ENCODE peak calls at places on chromosomes 4 and X, in five cellular contexts. T, M, U, S and W are unnamed samples.

GRCh38 chr4:123585111-123585510 is 188.5 kb downstream of the SPRY1 start:
- DNase-seq in M (no peak), T (no peak), S (no peak), U (no peak), W (no peak)

GRCh38 chr4:2712261-2712842 is 43.8 kb downstream of the TNIP2 start:
- DNase-seq in M (peak), T (no peak), S (no peak), U (no peak), W (peak)

GRCh38 chr4:52911684-52912294 is 49.7 kb downstream of the RASL11B start:
- DNase-seq in U (peak), S (peak), T (peak), M (peak), W (no peak)

GRCh38 chr4:133150643-133151300 is 1.7 kb downstream of the PCDH10 start:
- DNase-seq in T (no peak), U (no peak), M (no peak), S (peak), W (no peak)

GRCh38 chr4:165873298-165874071 is 448 bp downstream of the TLL1 start:
- DNase-seq in M (peak), U (no peak), T (peak), S (peak), W (no peak)

GRCh38 chr4:144831971-144832370 is 186.0 kb downstream of the HHIP start:
- DNase-seq in U (no peak), M (no peak), T (no peak), S (no peak), W (no peak)

GRCh38 chr4:108651068-108651794 is 832 bp downstream of the OSTC start:
- DNase-seq in M (peak), S (no peak), U (no peak), T (no peak), W (peak)

GRCh38 chrX:53088136-53088974 is 5.6 kb upstream of the KANTR start:
- DNase-seq in U (peak), M (peak), T (peak), S (peak), W (peak)

GRCh38 chrX:6851140-6851539 is 296.4 kb upstream of the STS start:
- DNase-seq in S (no peak), T (no peak), M (no peak), U (no peak), W (no peak)